ENCODE peak calls at places on chromosomes 11 and 22, in four cellular contexts. Z is A549, F is IMR-90, O is GM12878. U is an unnamed sample.

GRCh38 chr22:17563936-17564391 is 666 bp downstream of the SLC25A18 start:
- DNase-seq in Z (no peak), F (peak), O (no peak), U (no peak)

GRCh38 chr11:16528639-16529038 is 172.3 kb upstream of the SOX6 start:
- DNase-seq in Z (no peak), F (no peak), O (no peak), U (no peak)

GRCh38 chr22:47197735-47198500 is 435.5 kb downstream of the TBC1D22A start:
- DNase-seq in Z (no peak), F (no peak), O (no peak), U (no peak)

GRCh38 chr11:25983280-25983679 is 348.6 kb upstream of the ANO3 start:
- DNase-seq in Z (no peak), F (no peak), O (no peak), U (no peak)

GRCh38 chr22:28885939-28886338 is 2.6 kb downstream of the ZNRF3 start:
- DNase-seq in Z (no peak), F (no peak), O (no peak), U (no peak)

GRCh38 chr22:38721551-38721950 is 15.8 kb downstream of the GTPBP1 start:
- DNase-seq in Z (no peak), F (no peak), O (no peak), U (no peak)

GRCh38 chr22:19595532-19595931 is 71.3 kb upstream of the CLDN5 start:
- DNase-seq in Z (no peak), F (no peak), O (no peak), U (peak)

GRCh38 chr11:125514336-125515101 is 18.5 kb upstream of the FEZ1 start:
- DNase-seq in Z (no peak), F (peak), O (peak), U (no peak)

GRCh38 chr22:19961201-19961580 is 19.6 kb upstream of the TXNRD2 start:
- DNase-seq in Z (no peak), F (no peak), O (no peak), U (no peak)

GRCh38 chr11:27913650-27914049 is 194.3 kb downstream of the KIF18A start:
- DNase-seq in Z (peak), F (peak), O (no peak), U (no peak)

GRCh38 chr11:36500315-36500721 is 9.8 kb downstream of the TRAF6 start:
- DNase-seq in Z (peak), F (peak), O (no peak), U (peak)

GRCh38 chr22:44335903-44336803 is 23.4 kb upstream of the SHISAL1 start:
- DNase-seq in Z (no peak), F (no peak), O (no peak), U (no peak)

GRCh38 chr11:67303989-67304411 is 670 bp downstream of the SSH3 start:
- DNase-seq in Z (no peak), F (no peak), O (no peak), U (no peak)

GRCh38 chr22:49564666-49565515 is 262.8 kb downstream of the BRD1 start:
- DNase-seq in Z (no peak), F (no peak), O (no peak), U (no peak)

GRCh38 chr22:49561976-49562375 is 265.7 kb downstream of the BRD1 start:
- DNase-seq in Z (no peak), F (no peak), O (no peak), U (no peak)

GRCh38 chr22:49561338-49561737 is 266.3 kb downstream of the BRD1 start:
- DNase-seq in Z (no peak), F (no peak), O (no peak), U (no peak)

GRCh38 chr22:49564054-49564453 is 263.6 kb downstream of the BRD1 start:
- DNase-seq in Z (no peak), F (no peak), O (no peak), U (no peak)

GRCh38 chr22:49562685-49563249 is 264.9 kb downstream of the BRD1 start:
- DNase-seq in Z (no peak), F (no peak), O (no peak), U (no peak)
- TF ChIP-seq ELK1 in Z (no peak), F (no peak), O (no peak), U (no peak)

DNA sequence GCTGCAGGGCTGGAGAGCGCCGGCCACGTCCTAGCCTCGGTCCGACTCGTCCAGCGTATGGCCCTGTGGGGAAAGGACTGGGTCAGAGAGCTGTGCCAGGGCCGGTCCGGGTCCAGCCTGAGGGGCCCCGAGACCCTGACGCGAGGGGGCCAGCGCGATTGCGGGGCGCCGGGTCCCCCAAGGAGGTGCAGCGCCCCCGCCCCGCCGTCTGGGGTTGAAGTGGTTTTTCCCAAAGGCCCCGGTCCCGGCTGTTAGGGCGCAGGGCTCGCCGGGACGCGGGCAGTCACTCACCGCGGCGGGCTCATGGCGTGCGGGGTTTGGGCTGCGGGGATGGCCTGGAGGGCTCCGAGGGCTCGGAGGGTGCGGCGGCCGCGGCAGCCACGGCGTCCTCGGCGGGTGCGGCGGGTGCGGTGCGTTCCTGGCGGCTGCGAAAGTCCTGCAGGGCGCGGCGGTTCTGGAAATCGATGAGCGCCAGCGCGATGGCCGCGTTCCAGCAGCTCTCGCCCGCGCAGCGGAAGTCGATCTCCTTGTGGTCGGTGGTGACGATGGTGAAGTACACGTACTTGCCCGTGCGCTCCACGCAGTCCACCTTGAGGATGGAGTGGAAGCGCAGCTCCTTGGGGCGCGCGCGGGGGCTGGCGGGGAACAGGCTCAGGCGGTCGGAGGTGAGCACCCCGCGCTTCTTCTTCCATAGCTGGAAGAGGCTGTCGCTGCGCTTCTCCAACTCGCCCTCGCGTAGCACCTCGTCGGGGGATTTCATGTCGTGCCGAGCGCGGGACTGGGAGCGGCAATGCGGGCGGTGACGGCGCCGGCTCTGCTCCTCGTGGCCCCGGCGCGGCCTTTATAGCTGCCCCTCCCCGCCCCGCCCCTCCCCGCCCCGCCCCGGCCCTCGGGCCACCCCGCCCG is at the start of gene PHLDA2:
- DNase-seq in Z (peak), F (peak), O (no peak), U (peak)
- TF ChIP-seq ELK1 in Z (no peak), F (no peak), O (no peak), U (no peak)

DNA sequence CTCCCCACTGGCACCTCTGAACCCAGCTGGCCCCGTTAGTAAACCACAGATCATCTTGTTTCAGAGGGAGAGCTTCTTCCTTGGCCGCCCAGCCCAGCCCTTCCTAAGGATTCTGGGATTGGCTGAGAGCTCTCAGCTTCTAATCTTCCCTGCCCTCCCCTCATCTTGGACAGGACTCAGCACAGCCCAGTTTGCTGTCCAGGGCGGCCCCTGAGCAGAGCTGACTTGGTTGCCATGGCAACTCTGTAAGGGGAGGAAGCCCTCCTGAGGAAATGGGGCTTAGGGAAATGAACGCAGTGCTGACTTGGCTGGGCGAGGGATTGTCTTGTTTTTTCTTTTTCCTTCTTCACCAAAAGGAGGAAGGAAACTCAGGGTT is 4.6 kb downstream of the APOL4 start:
- DNase-seq in Z (no peak), F (peak), O (no peak), U (peak)
- TF ChIP-seq ELK1 in Z (no peak), F (no peak), O (no peak), U (no peak)

GRCh38 chr11:103529217-103529684 is 420.0 kb downstream of the DYNC2H1 start:
- DNase-seq in Z (peak), F (peak), O (no peak), U (no peak)
- TF ChIP-seq ELK1 in Z (no peak), F (no peak), O (no peak), U (no peak)

GRCh38 chr11:121367434-121367833 is 74.9 kb downstream of the SC5D start:
- DNase-seq in Z (no peak), F (peak), O (peak), U (no peak)

GRCh38 chr11:121365304-121365703 is 72.7 kb downstream of the SC5D start:
- DNase-seq in Z (no peak), F (no peak), O (no peak), U (no peak)

GRCh38 chr11:121368504-121368903 is 75.9 kb downstream of the SC5D start:
- DNase-seq in Z (no peak), F (no peak), O (peak), U (no peak)

GRCh38 chr11:121366970-121367369 is 74.4 kb downstream of the SC5D start:
- DNase-seq in Z (no peak), F (no peak), O (no peak), U (no peak)

DNA sequence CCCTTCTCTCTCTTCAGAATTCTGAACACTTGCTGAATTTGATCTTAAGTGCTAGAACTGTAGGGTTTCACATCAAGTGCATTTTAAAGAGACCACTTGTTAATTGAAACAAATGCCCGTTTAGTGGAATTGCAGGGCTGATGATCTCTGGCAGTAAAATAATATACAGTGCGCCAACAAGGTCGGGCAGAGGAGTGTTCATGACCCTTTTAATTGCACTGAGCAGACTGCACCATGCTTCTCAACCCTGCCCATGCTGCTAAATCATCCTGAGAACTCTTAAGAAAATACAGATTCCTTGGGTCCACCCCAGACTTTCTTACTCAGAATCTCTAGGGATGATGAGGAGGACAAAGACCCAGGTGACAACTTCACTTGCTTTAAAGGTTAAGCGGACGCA is 73.5 kb downstream of the SC5D start:
- DNase-seq in Z (no peak), F (no peak), O (no peak), U (no peak)
- TF ChIP-seq ELK1 in Z (no peak), F (no peak), O (no peak), U (no peak)

GRCh38 chr11:75477614-75477935 is 44.6 kb upstream of the KLHL35 start:
- DNase-seq in Z (no peak), F (no peak), O (no peak), U (no peak)

GRCh38 chr11:75474240-75474639 is 41.2 kb upstream of the KLHL35 start:
- DNase-seq in Z (no peak), F (peak), O (no peak), U (no peak)

GRCh38 chr11:75474878-75475766 is 42.1 kb upstream of the KLHL35 start:
- DNase-seq in Z (peak), F (peak), O (no peak), U (peak)

GRCh38 chr11:75476716-75477613 is 44.0 kb upstream of the KLHL35 start:
- DNase-seq in Z (no peak), F (no peak), O (no peak), U (peak)

DNA sequence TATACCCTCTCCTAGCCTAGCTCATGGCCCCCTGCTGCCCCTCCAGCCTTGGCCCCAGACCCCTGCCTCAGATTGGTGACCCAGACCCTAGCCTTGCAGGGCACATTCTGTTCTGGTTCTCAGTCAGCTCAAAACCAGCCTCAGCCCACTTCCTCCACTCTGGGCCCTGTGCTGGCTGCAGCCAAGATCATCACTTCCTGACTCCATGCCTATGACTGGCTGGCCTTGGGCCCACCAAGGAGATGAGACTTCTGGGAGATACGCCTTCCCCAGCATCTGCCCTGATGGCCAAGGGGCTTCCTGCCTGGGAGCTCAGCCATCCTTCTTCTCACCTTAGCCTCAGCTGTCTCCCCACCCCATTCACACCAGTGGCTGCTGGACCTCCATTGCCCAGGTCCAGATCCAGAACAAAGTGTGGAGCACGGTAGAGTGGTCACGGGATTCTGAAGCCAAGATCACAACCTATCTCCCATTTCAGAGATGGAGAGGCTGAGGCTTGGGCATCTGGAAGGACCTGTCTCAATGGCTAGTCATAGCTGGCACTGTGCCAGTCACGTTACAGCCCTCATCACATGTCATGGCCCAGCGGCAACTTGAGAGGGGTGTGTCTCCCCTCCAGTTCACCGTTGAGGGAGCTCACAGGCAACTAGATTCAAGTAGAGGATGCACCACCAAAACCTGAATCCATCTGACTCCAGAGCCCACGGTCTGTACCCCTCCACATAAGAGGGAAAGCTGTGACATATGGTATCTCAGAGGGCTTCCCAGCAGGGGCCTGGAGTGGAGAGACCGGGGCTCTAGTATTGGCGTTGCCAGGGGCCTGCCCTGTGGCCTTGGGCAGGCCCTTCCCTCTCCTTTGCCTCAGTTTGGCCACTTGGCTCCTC is 43.0 kb upstream of the KLHL35 start:
- DNase-seq in Z (no peak), F (peak), O (no peak), U (no peak)
- TF ChIP-seq ELK1 in Z (no peak), F (no peak), O (no peak), U (no peak)

GRCh38 chr22:37196539-37197450 is 8.7 kb upstream of the C1QTNF6 start:
- DNase-seq in Z (peak), F (peak), O (no peak), U (no peak)
- TF ChIP-seq ELK1 in Z (no peak), F (no peak), O (no peak), U (no peak)

GRCh38 chr11:24437123-24437522 is 59.7 kb upstream of the LUZP2 start:
- DNase-seq in Z (no peak), F (no peak), O (no peak), U (no peak)
- TF ChIP-seq ELK1 in Z (no peak), F (no peak), O (no peak), U (no peak)

DNA sequence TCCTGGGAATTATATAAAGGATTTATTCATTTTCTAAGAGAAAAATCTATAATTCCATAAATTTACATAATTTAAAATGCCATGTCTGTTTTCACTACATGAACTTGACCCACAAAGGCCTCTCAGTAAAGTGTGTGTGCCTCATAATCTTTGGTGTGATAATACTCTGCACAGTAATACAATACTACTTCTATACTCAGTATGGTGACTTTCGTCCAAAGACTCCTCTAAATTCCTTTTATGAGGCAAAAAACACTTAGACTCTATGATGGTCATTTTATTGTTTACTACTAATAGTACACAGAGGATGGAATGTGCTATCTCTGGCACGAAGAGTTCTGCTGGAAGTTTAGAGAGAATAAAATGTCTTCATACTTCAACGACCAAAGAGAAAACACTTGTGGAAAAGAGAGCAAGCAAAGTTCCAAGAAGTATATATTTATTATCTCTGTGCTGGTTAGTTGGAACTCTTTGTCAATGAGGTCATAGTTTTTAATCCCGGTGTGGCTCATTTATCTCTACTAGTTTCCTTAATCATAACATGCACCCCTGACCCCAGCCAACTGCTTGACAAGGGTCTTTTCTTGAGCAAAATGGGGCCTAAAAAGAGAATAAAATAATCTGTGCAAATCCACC is 7.4 kb upstream of the CSTF3 start:
- DNase-seq in Z (no peak), F (peak), O (no peak), U (no peak)
- TF ChIP-seq ELK1 in Z (no peak), F (no peak), O (no peak), U (no peak)

U was measured in K562.